ENCODE peak calls at places on chromosome 1, in six cellular contexts. W, Q, N, E, B and S are unnamed samples.
A peak's percentile ranks its signal among the peaks of the same experiment; 100 is the strongest.

GRCh38 chr1:156154317-156154749 is 948 bp downstream of the SEMA4A start:
- DNase-seq in W (peak; percentile 72), Q (no peak), N (no peak), E (no peak), B (peak; percentile 63), S (no peak)

GRCh38 chr1:241834733-241835377 is 13.1 kb upstream of the EXO1 start:
- DNase-seq in W (no peak), Q (no peak), N (no peak), E (peak; percentile 34), B (no peak), S (peak; percentile 78)

GRCh38 chr1:111719561-111720239 is 19.5 kb downstream of the INKA2 start:
- DNase-seq in W (peak; percentile 62), Q (no peak), N (no peak), E (no peak), B (no peak), S (no peak)

GRCh38 chr1:91826248-91826647 is 59.7 kb downstream of the TGFBR3 start:
- DNase-seq in W (no peak), Q (no peak), N (no peak), E (no peak), B (no peak), S (no peak)

GRCh38 chr1:200558866-200559459 is 61.6 kb downstream of the KIF14 start:
- DNase-seq in W (no peak), Q (no peak), N (no peak), E (peak; percentile 54), B (no peak), S (peak; percentile 71)

GRCh38 chr1:218525451-218526197 is 180.5 kb downstream of the TGFB2 start:
- DNase-seq in W (no peak), Q (no peak), N (no peak), E (no peak), B (no peak), S (no peak)

GRCh38 chr1:154614247-154614646 is 6.3 kb upstream of the ADAR start:
- DNase-seq in W (no peak), Q (no peak), N (no peak), E (no peak), B (no peak), S (no peak)

GRCh38 chr1:34924759-34925555 is 4.5 kb downstream of the DLGAP3 start:
- DNase-seq in W (peak; percentile 73), Q (peak; percentile 25), N (peak; percentile 60), E (peak; percentile 46), B (peak; percentile 37), S (peak; percentile 52)

GRCh38 chr1:38028671-38029070 is 16.1 kb downstream of the UTP11 start:
- DNase-seq in W (no peak), Q (no peak), N (no peak), E (no peak), B (no peak), S (no peak)

GRCh38 chr1:162035241-162035640 is 11.6 kb upstream of the OLFML2B start:
- DNase-seq in W (no peak), Q (no peak), N (no peak), E (no peak), B (no peak), S (no peak)

GRCh38 chr1:181676269-181676668 is 193.0 kb downstream of the CACNA1E start:
- DNase-seq in W (no peak), Q (no peak), N (no peak), E (peak; percentile 55), B (peak; percentile 49), S (peak; percentile 45)

GRCh38 chr1:222546548-222547259 is 1.2 kb downstream of the HHIPL2 start:
- DNase-seq in W (no peak), Q (no peak), N (no peak), E (no peak), B (no peak), S (peak; percentile 85)

GRCh38 chr1:172837816-172838680 is 179.1 kb downstream of the FASLG start:
- DNase-seq in W (no peak), Q (peak; percentile 86), N (no peak), E (no peak), B (no peak), S (peak; percentile 80)

GRCh38 chr1:94543003-94543402 is 1.4 kb upstream of the F3 start:
- DNase-seq in W (no peak), Q (no peak), N (no peak), E (no peak), B (no peak), S (peak; percentile 80)

GRCh38 chr1:151775894-151776664 is 12.8 kb upstream of the MRPL9 start:
- DNase-seq in W (no peak), Q (no peak), N (no peak), E (no peak), B (no peak), S (no peak)

GRCh38 chr1:173122958-173123852 is 72.5 kb upstream of the TNFSF18 start:
- DNase-seq in W (peak; percentile 82), Q (no peak), N (no peak), E (peak; percentile 26), B (peak; percentile 61), S (peak; percentile 95)

GRCh38 chr1:91791691-91792392 is 94.1 kb downstream of the TGFBR3 start:
- DNase-seq in W (no peak), Q (peak; percentile 24), N (no peak), E (no peak), B (no peak), S (no peak)